ENCODE peak calls at places on chromosomes 7 and 10, in five cellular contexts. I is A549, A is stomach, N is ovary, S is sigmoid colon. D is an unnamed sample.

GRCh38 chr10:126375926-126376554 is 12.2 kb downstream of the ADAM12 start:
- DNase-seq in I (no peak), A (no peak), N (no peak), S (no peak), D (no peak)

GRCh38 chr7:35725280-35725680 is 30.3 kb upstream of the HERPUD2 start:
- DNase-seq in I (no peak), A (peak), N (no peak), S (no peak), D (no peak)

GRCh38 chr10:121510201-121510771 is 88.0 kb downstream of the FGFR2 start:
- DNase-seq in I (no peak), A (no peak), N (no peak), S (peak), D (no peak)

GRCh38 chr7:151068069-151068773 is 8.8 kb downstream of the SLC4A2 start:
- DNase-seq in I (no peak), A (no peak), N (no peak), S (no peak), D (no peak)

GRCh38 chr10:123140983-123141390 is 5.2 kb downstream of the HMX3 start:
- DNase-seq in I (no peak), A (no peak), N (no peak), S (peak), D (no peak)

GRCh38 chr7:112204072-112204775 is 2.0 kb downstream of the DOCK4 start:
- DNase-seq in I (no peak), A (no peak), N (no peak), S (no peak), D (no peak)

GRCh38 chr7:116999316-116999715 is 46.0 kb downstream of the ST7 start:
- DNase-seq in I (no peak), A (no peak), N (no peak), S (no peak), D (no peak)

GRCh38 chr7:116787881-116788280 is 74.5 kb upstream of the CAPZA2 start:
- DNase-seq in I (no peak), A (no peak), N (no peak), S (no peak), D (no peak)

GRCh38 chr10:58857251-58857650 is 319.2 kb upstream of the PHYHIPL start:
- DNase-seq in I (peak), A (no peak), N (no peak), S (no peak), D (no peak)

GRCh38 chr7:24555184-24555583 is 18.1 kb upstream of the PALS2 start:
- DNase-seq in I (no peak), A (no peak), N (no peak), S (no peak), D (no peak)

GRCh38 chr7:44083796-44084195 is 1.5 kb upstream of the POLM start:
- DNase-seq in I (no peak), A (no peak), N (no peak), S (no peak), D (no peak)

GRCh38 chr7:44080686-44081265 is 1.6 kb downstream of the POLM start:
- DNase-seq in I (no peak), A (no peak), N (no peak), S (no peak), D (no peak)

GRCh38 chr7:44081266-44081748 is 1.0 kb downstream of the POLM start:
- DNase-seq in I (no peak), A (no peak), N (no peak), S (no peak), D (no peak)

GRCh38 chr7:44084695-44085094 is 2.4 kb upstream of the POLM start:
- DNase-seq in I (no peak), A (no peak), N (no peak), S (no peak), D (no peak)

GRCh38 chr7:44082541-44083207 is 344 bp upstream of the POLM start:
- DNase-seq in I (peak), A (peak), N (peak), S (peak), D (peak)
- TF ChIP-seq EP300 in I (no peak), A (no peak), N (no peak), S (no peak), D (no peak)

DNA sequence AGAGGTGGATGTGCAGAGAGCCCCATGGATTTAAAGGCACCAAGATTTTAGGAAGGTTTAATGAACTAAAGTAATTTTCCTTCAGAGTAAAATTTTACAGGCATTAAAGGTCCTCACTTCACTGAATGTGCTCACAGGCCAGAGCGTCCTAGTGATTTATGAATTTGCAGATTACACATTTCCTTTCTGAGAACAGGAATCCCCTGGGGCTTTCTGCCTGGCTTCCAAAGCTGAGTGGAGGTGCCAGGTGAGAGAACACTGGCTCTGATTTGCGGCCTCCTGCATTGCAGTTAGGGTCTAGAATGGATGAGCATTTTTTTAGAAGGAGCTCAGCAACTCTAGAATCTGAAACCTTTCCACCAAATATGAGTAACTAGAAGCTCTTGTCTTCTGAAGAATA is 194.3 kb downstream of the SORCS3 start:
- DNase-seq in I (no peak), A (no peak), N (no peak), S (no peak), D (no peak)
- TF ChIP-seq EP300 in I (no peak), A (no peak), N (no peak), S (no peak), D (no peak)

GRCh38 chr7:47503283-47503682 is 78.6 kb downstream of the TNS3 start:
- DNase-seq in I (no peak), A (no peak), N (no peak), S (no peak), D (no peak)
- TF ChIP-seq EP300 in I (no peak), A (no peak), N (no peak), S (no peak), D (no peak)

GRCh38 chr7:11623093-11623678 is 208.8 kb downstream of the THSD7A start:
- DNase-seq in I (peak), A (no peak), N (no peak), S (no peak), D (no peak)

GRCh38 chr7:11625669-11626068 is 206.3 kb downstream of the THSD7A start:
- DNase-seq in I (peak), A (no peak), N (no peak), S (no peak), D (no peak)

GRCh38 chr7:11620406-11620805 is 211.6 kb downstream of the THSD7A start:
- DNase-seq in I (no peak), A (no peak), N (no peak), S (no peak), D (no peak)

GRCh38 chr7:11616466-11616865 is 215.5 kb downstream of the THSD7A start:
- DNase-seq in I (no peak), A (no peak), N (no peak), S (no peak), D (no peak)

GRCh38 chr7:11620822-11621395 is 211.1 kb downstream of the THSD7A start:
- DNase-seq in I (peak), A (no peak), N (no peak), S (no peak), D (no peak)
- TF ChIP-seq EP300 in I (no peak), A (no peak), N (no peak), S (no peak), D (no peak)

DNA sequence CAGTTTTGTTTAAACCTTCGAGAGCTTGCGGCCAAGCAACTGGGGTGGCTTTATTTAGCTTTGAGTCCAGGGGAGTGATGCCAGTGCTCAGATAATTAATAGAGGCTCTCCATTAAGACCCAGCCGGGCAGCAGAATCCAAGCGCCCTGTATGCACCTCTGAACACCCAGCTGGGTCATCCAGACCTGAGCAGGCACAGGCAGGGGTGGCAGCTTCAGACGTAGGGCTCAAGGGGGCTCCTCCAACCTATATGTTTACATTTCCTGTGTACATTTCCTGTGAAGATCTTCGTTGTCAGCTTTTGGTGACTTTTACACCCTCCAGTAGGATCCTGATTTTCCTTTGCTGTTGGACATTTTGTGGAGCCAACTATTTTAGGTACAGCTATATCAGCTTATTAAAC is 719.5 kb downstream of the LRMDA start:
- DNase-seq in I (no peak), A (peak), N (no peak), S (peak), D (no peak)
- TF ChIP-seq EP300 in I (no peak), A (no peak), N (no peak), S (no peak), D (no peak)

DNA sequence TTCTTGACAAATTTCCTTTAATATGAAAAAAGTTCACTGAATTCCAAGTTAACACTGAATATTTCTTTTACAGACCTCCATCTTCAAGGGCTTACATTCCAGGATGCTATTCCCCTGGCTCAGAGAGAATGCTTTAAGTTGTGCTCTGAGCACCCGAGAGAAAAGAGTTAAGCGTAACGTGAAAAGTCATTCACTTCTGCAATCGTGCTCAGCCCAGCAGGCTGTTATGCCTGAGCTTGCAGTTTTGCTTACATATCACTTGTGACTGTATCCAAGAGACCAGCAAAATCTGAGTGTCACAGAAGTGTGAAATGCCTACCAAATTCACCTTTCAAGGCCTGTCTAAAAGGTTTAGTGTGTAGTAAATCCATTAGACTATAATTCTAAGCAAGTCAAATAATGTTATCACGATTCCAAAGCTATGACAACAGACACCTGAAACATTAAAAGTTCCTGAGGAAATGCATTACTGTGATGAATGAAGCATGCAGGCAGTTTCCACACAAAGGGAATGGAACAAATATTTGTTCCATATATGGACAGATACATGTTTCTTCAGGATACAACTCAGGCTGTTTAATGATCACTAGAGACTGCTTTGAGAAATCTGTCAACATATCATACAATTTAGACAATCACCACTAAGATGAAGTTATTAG is 20.1 kb downstream of the ITGB1 start:
- DNase-seq in I (peak), A (no peak), N (no peak), S (peak), D (no peak)
- TF ChIP-seq EP300 in I (no peak), A (no peak), N (no peak), S (no peak), D (no peak)